ENCODE peak calls at places on chromosomes 12 and 14, in four cellular contexts. X is body of pancreas; G is CD8-positive, alpha-beta T cell; Y is tibial nerve. T is an unnamed sample.

GRCh38 chr12:65511927-65512326 is 233.4 kb downstream of the MSRB3 start:
- DNase-seq in X (no peak), G (no peak), Y (no peak), T (no peak)

GRCh38 chr14:103140316-103141109 is 17.3 kb downstream of the TNFAIP2 start:
- DNase-seq in X (no peak), G (no peak), Y (no peak), T (no peak)

GRCh38 chr14:51093371-51094281 is 1.3 kb downstream of the TRIM9 start:
- DNase-seq in X (peak; percentile 38), G (peak; percentile 38), Y (no peak), T (no peak)

GRCh38 chr14:33812596-33812995 is 138.3 kb downstream of the EGLN3 start:
- DNase-seq in X (no peak), G (no peak), Y (no peak), T (no peak)

GRCh38 chr14:101962503-101962874 is 1.9 kb upstream of the DYNC1H1 start:
- DNase-seq in X (peak; percentile 92), G (no peak), Y (peak; percentile 58), T (peak; percentile 72)

GRCh38 chr14:65780566-65780965 is 368.0 kb downstream of the FUT8 start:
- DNase-seq in X (no peak), G (no peak), Y (no peak), T (no peak)

GRCh38 chr14:35213869-35214387 is 78.3 kb upstream of the PSMA6 start:
- DNase-seq in X (no peak), G (no peak), Y (no peak), T (no peak)

GRCh38 chr14:69284170-69284569 is 24.2 kb downstream of the GALNT16 start:
- DNase-seq in X (no peak), G (no peak), Y (no peak), T (no peak)

GRCh38 chr14:26765301-26765700 is 167.5 kb upstream of the NOVA1 start:
- DNase-seq in X (no peak), G (no peak), Y (no peak), T (no peak)

GRCh38 chr12:96220902-96221301 is 26.7 kb downstream of the ELK3 start:
- DNase-seq in X (no peak), G (no peak), Y (no peak), T (no peak)

GRCh38 chr14:30252800-30253425 is 306.0 kb upstream of the G2E3 start:
- DNase-seq in X (no peak), G (no peak), Y (no peak), T (no peak)

GRCh38 chr12:40202095-40203059 is 22.4 kb upstream of the LRRK2 start:
- DNase-seq in X (no peak), G (no peak), Y (no peak), T (no peak)

GRCh38 chr14:24197066-24197465 is 1.8 kb upstream of the TM9SF1 start:
- DNase-seq in X (no peak), G (no peak), Y (no peak), T (no peak)

GRCh38 chr14:106790189-106791036 is 1264.0 kb downstream of the TMEM121 start:
- DNase-seq in X (peak; percentile 66), G (peak; percentile 74), Y (no peak), T (peak; percentile 83)

GRCh38 chr14:101839236-101839635 is 77.7 kb downstream of the PPP2R5C start:
- DNase-seq in X (no peak), G (no peak), Y (no peak), T (no peak)

GRCh38 chr14:98130691-98131090 is 1141.3 kb downstream of the BCL11B start:
- DNase-seq in X (no peak), G (no peak), Y (no peak), T (no peak)

GRCh38 chr12:110281549-110282342 is 699 bp downstream of the ATP2A2 start:
- DNase-seq in X (peak; percentile 65), G (peak; percentile 42), Y (peak; percentile 16), T (peak; percentile 75)

GRCh38 chr12:53869500-53869899 is 69.1 kb upstream of the HOXC13 start:
- DNase-seq in X (no peak), G (no peak), Y (no peak), T (no peak)

GRCh38 chr12:119869720-119870119 is 7.4 kb downstream of the CIT start:
- DNase-seq in X (no peak), G (no peak), Y (no peak), T (no peak)

GRCh38 chr12:47832263-47832933 is 12.7 kb upstream of the HDAC7 start:
- DNase-seq in X (no peak), G (no peak), Y (no peak), T (no peak)

GRCh38 chr12:93041416-93041815 is 112.3 kb upstream of the EEA1 start:
- DNase-seq in X (no peak), G (no peak), Y (no peak), T (no peak)

GRCh38 chr12:93229494-93230310 is 148.0 kb upstream of the NUDT4 start:
- DNase-seq in X (no peak), G (no peak), Y (no peak), T (no peak)

GRCh38 chr12:34398706-34399630 is 376.7 kb downstream of the ALG10 start:
- DNase-seq in X (peak; percentile 1), G (peak; percentile 6), Y (peak; percentile 2), T (peak; percentile 27)

GRCh38 chr12:40002178-40003169 is 103.4 kb downstream of the SLC2A13 start:
- DNase-seq in X (peak; percentile 23), G (no peak), Y (no peak), T (no peak)

GRCh38 chr12:75744607-75745256 is 233.3 kb upstream of the KRR1 start:
- DNase-seq in X (no peak), G (no peak), Y (no peak), T (no peak)

GRCh38 chr14:48970995-48971394 is 615.2 kb downstream of the RPS29 start:
- DNase-seq in X (no peak), G (no peak), Y (no peak), T (no peak)

GRCh38 chr14:56648508-56649301 is 69.1 kb downstream of the TMEM260 start:
- DNase-seq in X (no peak), G (no peak), Y (no peak), T (no peak)

GRCh38 chr14:26395726-26396125 is 202.1 kb downstream of the NOVA1 start:
- DNase-seq in X (no peak), G (no peak), Y (no peak), T (no peak)

GRCh38 chr14:61754627-61755381 is 7.4 kb upstream of the SNAPC1 start:
- DNase-seq in X (no peak), G (no peak), Y (no peak), T (no peak)

GRCh38 chr12:77924703-77925102 is 94.0 kb downstream of the NAV3 start:
- DNase-seq in X (no peak), G (no peak), Y (no peak), T (no peak)

GRCh38 chr12:116863275-116863767 is 17.9 kb downstream of the HRK start:
- DNase-seq in X (no peak), G (no peak), Y (no peak), T (no peak)

GRCh38 chr14:64947710-64948611 is 5.4 kb upstream of the GPX2 start:
- DNase-seq in X (no peak), G (no peak), Y (no peak), T (no peak)

GRCh38 chr12:95805864-95806669 is 15.5 kb upstream of the NTN4 start:
- DNase-seq in X (no peak), G (no peak), Y (no peak), T (no peak)

GRCh38 chr12:52587563-52587962 is 13.7 kb downstream of the KRT72 start:
- DNase-seq in X (no peak), G (no peak), Y (no peak), T (no peak)

GRCh38 chr14:103871596-103872480 is 24.5 kb upstream of the PPP1R13B start:
- DNase-seq in X (peak; percentile 90), G (peak; percentile 79), Y (no peak), T (peak; percentile 87)

GRCh38 chr12:11853126-11853525 is 203.7 kb downstream of the ETV6 start:
- DNase-seq in X (no peak), G (no peak), Y (no peak), T (no peak)

GRCh38 chr12:96368233-96368632 is 32.0 kb downstream of the CDK17 start:
- DNase-seq in X (no peak), G (no peak), Y (no peak), T (no peak)

GRCh38 chr12:12776261-12776660 is 9.2 kb upstream of the APOLD1 start:
- DNase-seq in X (peak; percentile 22), G (no peak), Y (no peak), T (no peak)

GRCh38 chr12:89073027-89073398 is 279.3 kb downstream of the DUSP6 start:
- DNase-seq in X (peak; percentile 38), G (no peak), Y (no peak), T (no peak)

GRCh38 chr12:107564946-107565345 is 120.7 kb upstream of the PWP1 start:
- DNase-seq in X (no peak), G (no peak), Y (no peak), T (no peak)
- TF ChIP-seq CTCF in X (no peak), G (peak; percentile 36), Y (no peak), T (no peak)

GRCh38 chr12:49110191-49111155 is at the start of gene LMBR1L:
- DNase-seq in X (peak; percentile 95), G (peak; percentile 98), Y (peak; percentile 95), T (peak; percentile 96)
- H3K27ac ChIP-seq in X (peak within 1 kb of the TSS; percentile 96), G (peak within 1 kb of the TSS; percentile 97), Y (peak within 1 kb of the TSS; percentile 94), T (peak within 1 kb of the TSS; percentile 95)

DNA sequence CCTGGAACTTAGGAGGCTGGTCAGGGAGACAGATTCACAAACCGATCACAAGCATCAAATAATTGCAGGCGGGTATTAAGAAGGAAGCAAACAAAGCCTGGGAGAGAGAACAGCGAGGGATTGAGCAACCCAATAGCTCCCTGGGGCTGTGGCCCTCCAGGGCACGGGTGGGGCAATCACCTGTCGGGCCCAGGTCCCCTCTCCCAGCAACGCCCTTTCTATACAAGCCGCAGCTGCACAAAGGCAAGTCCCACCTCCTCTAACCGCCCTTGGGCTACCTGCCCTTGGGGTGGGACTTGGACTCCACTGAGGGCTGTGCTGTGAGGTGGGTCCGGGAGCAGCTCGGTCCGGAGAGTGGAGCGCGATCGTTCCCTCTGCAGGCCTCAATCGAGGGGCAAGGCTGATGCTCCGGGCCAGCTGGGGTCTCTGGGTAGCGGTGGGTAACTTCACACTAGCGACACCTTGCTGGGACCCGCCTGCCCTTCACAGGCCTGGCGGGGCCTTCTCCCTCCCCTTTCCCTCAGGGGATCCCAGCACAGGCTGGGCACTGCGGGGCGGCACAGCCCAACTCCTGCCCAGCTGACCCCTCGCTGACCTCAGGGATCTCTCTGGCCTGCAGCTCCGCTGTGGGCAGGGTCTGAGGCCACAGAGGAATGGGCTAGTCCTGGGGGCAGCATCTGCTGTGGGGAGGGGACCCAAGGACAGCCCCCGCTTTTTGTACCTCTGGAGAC is 8.0 kb downstream of the PHB2 start:
- DNase-seq in X (peak; percentile 93), G (no peak), Y (no peak), T (peak; percentile 87)
- H3K36me3 ChIP-seq in X (peaks cover 2% of the 10 kb centered on the region), G (peaks cover 44% of the 10 kb centered on the region), Y (no peaks in the 10 kb centered on the region), T (peaks cover 49% of the 10 kb centered on the region)

GRCh38 chr14:94398536-94398935 is 10.1 kb upstream of the SERPINA1 start:
- DNase-seq in X (no peak), G (no peak), Y (no peak), T (no peak)
- TF ChIP-seq CTCF in X (no peak), G (no peak), Y (no peak), T (no peak)

GRCh38 chr14:99561827-99562226 is 42.2 kb downstream of the CCDC85C start:
- DNase-seq in X (peak; percentile 62), G (no peak), Y (no peak), T (no peak)

GRCh38 chr14:99563749-99564129 is 40.3 kb downstream of the CCDC85C start:
- DNase-seq in X (no peak), G (no peak), Y (no peak), T (no peak)

GRCh38 chr14:99564903-99565259 is 39.1 kb downstream of the CCDC85C start:
- DNase-seq in X (no peak), G (no peak), Y (no peak), T (no peak)

GRCh38 chr14:99564256-99564902 is 39.6 kb downstream of the CCDC85C start:
- DNase-seq in X (peak; percentile 81), G (no peak), Y (peak; percentile 40), T (no peak)

GRCh38 chr14:99562848-99563748 is 40.9 kb downstream of the CCDC85C start:
- DNase-seq in X (peak; percentile 97), G (no peak), Y (peak; percentile 24), T (peak; percentile 91)
- H3K27ac ChIP-seq in X (peak overlapping the region; percentile 91), G (no peak overlapping the region), Y (no peak overlapping the region), T (no peak overlapping the region)

T was measured in lower lobe of right lung.